ENCODE peak calls at places on chromosomes 1 and 21, in four cellular contexts. R is IMR-90, S is neural progenitor cell, B is keratinocyte. O is an unnamed sample.

GRCh38 chr1:113388017-113388620 is 2.2 kb upstream of the MAGI3 start:
- DNase-seq in R (peak; percentile 21), S (no peak), B (no peak), O (peak; percentile 18)

GRCh38 chr1:180343931-180344406 is 113.9 kb downstream of the LHX4 start:
- DNase-seq in R (peak; percentile 47), S (no peak), B (no peak), O (peak; percentile 48)

GRCh38 chr1:47942238-47942629 is 55.0 kb downstream of the TRABD2B start:
- DNase-seq in R (no peak), S (no peak), B (no peak), O (no peak)

GRCh38 chr1:103250441-103250861 is 142.1 kb upstream of the COL11A1 start:
- DNase-seq in R (peak; percentile 41), S (peak; percentile 76), B (no peak), O (no peak)

GRCh38 chr1:167082511-167083027 is 7.6 kb downstream of the GPA33 start:
- DNase-seq in R (no peak), S (no peak), B (no peak), O (no peak)

GRCh38 chr21:29334717-29335428 is 36.2 kb downstream of the BACH1 start:
- DNase-seq in R (peak; percentile 78), S (no peak), B (no peak), O (no peak)

GRCh38 chr1:222975472-222976122 is 160.8 kb downstream of the DISP1 start:
- DNase-seq in R (peak; percentile 28), S (no peak), B (no peak), O (peak; percentile 25)

GRCh38 chr1:23827717-23828116 is 2.5 kb upstream of the HMGCL start:
- DNase-seq in R (no peak), S (no peak), B (no peak), O (no peak)

GRCh38 chr21:44437696-44438431 is 17.4 kb upstream of the LRRC3 start:
- DNase-seq in R (no peak), S (no peak), B (no peak), O (peak; percentile 71)

GRCh38 chr1:215807926-215808325 is 240.8 kb downstream of the KCTD3 start:
- DNase-seq in R (peak; percentile 63), S (no peak), B (no peak), O (no peak)

GRCh38 chr1:22884806-22885559 is 87.7 kb downstream of the LACTBL1 start:
- DNase-seq in R (no peak), S (no peak), B (no peak), O (no peak)

GRCh38 chr21:37230632-37231246 is 36.4 kb downstream of the VPS26C start:
- DNase-seq in R (no peak), S (no peak), B (no peak), O (no peak)

GRCh38 chr21:30580132-30580531 is 10.1 kb downstream of the KRTAP22-2 start:
- DNase-seq in R (no peak), S (no peak), B (no peak), O (no peak)

GRCh38 chr1:178534137-178534868 is 21.4 kb downstream of the TEX35 start:
- DNase-seq in R (no peak), S (no peak), B (no peak), O (no peak)

GRCh38 chr1:67018574-67018973 is 35.4 kb downstream of the SLC35D1 start:
- DNase-seq in R (peak; percentile 15), S (peak; percentile 76), B (no peak), O (no peak)

GRCh38 chr1:204885288-204885711 is 14.6 kb downstream of the NFASC start:
- DNase-seq in R (no peak), S (no peak), B (no peak), O (peak; percentile 82)

GRCh38 chr1:29757866-29758763 is 521.8 kb downstream of the PTPRU start:
- DNase-seq in R (no peak), S (no peak), B (no peak), O (no peak)

GRCh38 chr1:29761159-29761928 is 525.0 kb downstream of the PTPRU start:
- DNase-seq in R (no peak), S (no peak), B (no peak), O (no peak)

GRCh38 chr1:29762635-29763034 is 526.3 kb downstream of the PTPRU start:
- DNase-seq in R (no peak), S (no peak), B (no peak), O (no peak)

GRCh38 chr1:29758764-29759499 is 522.6 kb downstream of the PTPRU start:
- DNase-seq in R (no peak), S (no peak), B (no peak), O (no peak)

GRCh38 chr1:29760165-29760564 is 523.8 kb downstream of the PTPRU start:
- DNase-seq in R (no peak), S (no peak), B (no peak), O (no peak)
- H3K27me3 ChIP-seq in R (peaks cover 2% of the 10 kb centered on the region), S (peaks cover 5% of the 10 kb centered on the region), B (no peaks in the 10 kb centered on the region), O (peaks cover 3% of the 10 kb centered on the region)

GRCh38 chr1:199422206-199422605 is 605.3 kb upstream of the NR5A2 start:
- DNase-seq in R (peak; percentile 55), S (peak; percentile 43), B (no peak), O (peak; percentile 50)
- TF ChIP-seq CTCF in R (peak; percentile 56), S (peak; percentile 44), B (peak; percentile 49), O (peak; percentile 48)

GRCh38 chr1:6094801-6095505 is 49.3 kb downstream of the KCNAB2 start:
- DNase-seq in R (no peak), S (no peak), B (no peak), O (no peak)

GRCh38 chr1:6097117-6097595 is 51.5 kb downstream of the KCNAB2 start:
- DNase-seq in R (no peak), S (no peak), B (no peak), O (no peak)

GRCh38 chr1:6097824-6098223 is 52.1 kb downstream of the KCNAB2 start:
- DNase-seq in R (no peak), S (no peak), B (no peak), O (no peak)

GRCh38 chr1:6095511-6096242 is 50.0 kb downstream of the KCNAB2 start:
- DNase-seq in R (no peak), S (no peak), B (no peak), O (no peak)

GRCh38 chr1:6096243-6097116 is 50.8 kb downstream of the KCNAB2 start:
- DNase-seq in R (no peak), S (no peak), B (no peak), O (no peak)
- H3K4me2 ChIP-seq in R (no peak overlapping the region), S (no peak overlapping the region), B (no peak overlapping the region), O (no peak overlapping the region)

GRCh38 chr1:57927003-57927402 is 503.1 kb upstream of the DAB1 start:
- DNase-seq in R (no peak), S (no peak), B (no peak), O (no peak)
- H3K27me3 ChIP-seq in R (no peaks in the 10 kb centered on the region), S (no peaks in the 10 kb centered on the region), B (no peaks in the 10 kb centered on the region), O (no peaks in the 10 kb centered on the region)

GRCh38 chr1:32470991-32471694 is 6.3 kb downstream of the ZBTB8B start:
- DNase-seq in R (no peak), S (peak; percentile 45), B (no peak), O (no peak)
- TF ChIP-seq CTCF in R (no peak), S (no peak), B (peak; percentile 24), O (no peak)

DNA sequence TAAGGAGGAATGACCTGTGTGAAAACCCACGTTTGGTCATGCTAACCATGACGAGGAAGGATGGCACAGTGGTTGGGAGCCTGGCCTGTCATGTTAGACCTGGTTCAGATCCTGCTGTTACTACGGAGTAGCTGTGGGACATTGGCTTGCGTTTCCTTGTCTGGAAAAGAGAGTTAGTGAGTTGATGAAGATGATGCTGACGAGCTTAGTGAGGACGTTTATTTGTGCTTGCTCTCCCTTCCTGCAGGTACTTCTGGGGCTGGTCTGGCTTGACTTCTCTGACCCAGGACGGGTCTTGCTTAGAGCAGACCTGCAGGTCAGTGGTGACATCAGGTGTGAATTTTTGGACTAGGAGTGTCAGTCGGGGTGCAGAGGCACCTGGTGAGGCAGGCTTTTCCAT is 14.7 kb downstream of the GALNT2 start:
- DNase-seq in R (no peak), S (no peak), B (no peak), O (no peak)
- H3K4me2 ChIP-seq in R (no peak overlapping the region), S (no peak overlapping the region), B (no peak overlapping the region), O (no peak overlapping the region)

GRCh38 chr1:111850124-111850523 is 94.4 kb downstream of the DDX20 start:
- DNase-seq in R (no peak), S (no peak), B (no peak), O (no peak)
- H3K27me3 ChIP-seq in R (peaks cover 31% of the 10 kb centered on the region), S (no peaks in the 10 kb centered on the region), B (peaks cover 19% of the 10 kb centered on the region), O (peaks cover 5% of the 10 kb centered on the region)